ENCODE peak calls at places on chromosome 1, in six cellular contexts. One of them, this sample, is unnamed.

GRCh38 chr1:43373034-43373940 is 5.5 kb upstream of the ELOVL1 start:
- DNase-seq in cardiac fibroblast: peak
- DNase-seq in colonic mucosa: no peak
- DNase-seq in NCI-H1092 treated with DMSO at 0.1 percent for 48 hours: no peak
- DNase-seq in AG04449: no peak
- DNase-seq in LoVo: peak
- DNase-seq in this sample: no peak

GRCh38 chr1:46721204-46721603 is 2.3 kb upstream of the EFCAB14 start:
- DNase-seq in cardiac fibroblast: no peak
- DNase-seq in AG04449: no peak
- DNase-seq in LoVo: no peak
- DNase-seq in NCI-H1092 treated with DMSO at 0.1 percent for 48 hours: no peak
- DNase-seq in colonic mucosa: no peak
- DNase-seq in this sample: no peak

GRCh38 chr1:165507570-165507969 is 36.2 kb upstream of the LRRC52 start:
- DNase-seq in LoVo: no peak
- DNase-seq in NCI-H1092 treated with DMSO at 0.1 percent for 48 hours: no peak
- DNase-seq in cardiac fibroblast: no peak
- DNase-seq in AG04449: no peak
- DNase-seq in colonic mucosa: no peak
- DNase-seq in this sample: no peak

GRCh38 chr1:167695756-167696561 is 25.8 kb upstream of the MPZL1 start:
- DNase-seq in LoVo: no peak
- DNase-seq in colonic mucosa: no peak
- DNase-seq in AG04449: no peak
- DNase-seq in cardiac fibroblast: no peak
- DNase-seq in NCI-H1092 treated with DMSO at 0.1 percent for 48 hours: no peak
- DNase-seq in this sample: no peak

GRCh38 chr1:112528076-112528475 is 19.3 kb downstream of the WNT2B start:
- DNase-seq in AG04449: no peak
- DNase-seq in LoVo: no peak
- DNase-seq in NCI-H1092 treated with DMSO at 0.1 percent for 48 hours: no peak
- DNase-seq in cardiac fibroblast: peak
- DNase-seq in colonic mucosa: no peak
- DNase-seq in this sample: no peak

GRCh38 chr1:226738995-226739695 is at the start of gene ITPKB:
- DNase-seq in AG04449: no peak
- DNase-seq in cardiac fibroblast: peak
- DNase-seq in colonic mucosa: peak
- DNase-seq in LoVo: peak
- DNase-seq in NCI-H1092 treated with DMSO at 0.1 percent for 48 hours: no peak
- DNase-seq in this sample: peak

GRCh38 chr1:91608876-91609275 is 108.2 kb downstream of the CDC7 start:
- DNase-seq in LoVo: peak
- DNase-seq in colonic mucosa: no peak
- DNase-seq in cardiac fibroblast: peak
- DNase-seq in NCI-H1092 treated with DMSO at 0.1 percent for 48 hours: no peak
- DNase-seq in AG04449: peak
- DNase-seq in this sample: no peak

GRCh38 chr1:225655509-225656258 is 2.8 kb upstream of the ENAH start:
- DNase-seq in NCI-H1092 treated with DMSO at 0.1 percent for 48 hours: peak
- DNase-seq in cardiac fibroblast: peak
- DNase-seq in AG04449: peak
- DNase-seq in LoVo: peak
- DNase-seq in colonic mucosa: peak
- DNase-seq in this sample: peak

GRCh38 chr1:33152685-33153432 is 29.0 kb downstream of the TRIM62 start:
- DNase-seq in LoVo: no peak
- DNase-seq in colonic mucosa: no peak
- DNase-seq in cardiac fibroblast: peak
- DNase-seq in AG04449: no peak
- DNase-seq in NCI-H1092 treated with DMSO at 0.1 percent for 48 hours: peak
- DNase-seq in this sample: peak

GRCh38 chr1:200029035-200029623 is 1.6 kb downstream of the NR5A2 start:
- DNase-seq in NCI-H1092 treated with DMSO at 0.1 percent for 48 hours: peak
- DNase-seq in AG04449: no peak
- DNase-seq in cardiac fibroblast: no peak
- DNase-seq in LoVo: peak
- DNase-seq in colonic mucosa: peak
- DNase-seq in this sample: peak

GRCh38 chr1:93411000-93411399 is 36.9 kb upstream of the FNBP1L start:
- DNase-seq in NCI-H1092 treated with DMSO at 0.1 percent for 48 hours: no peak
- DNase-seq in AG04449: no peak
- DNase-seq in cardiac fibroblast: no peak
- DNase-seq in colonic mucosa: no peak
- DNase-seq in LoVo: no peak
- DNase-seq in this sample: no peak

GRCh38 chr1:235898126-235898525 is 31.4 kb upstream of the LYST start:
- DNase-seq in colonic mucosa: no peak
- DNase-seq in NCI-H1092 treated with DMSO at 0.1 percent for 48 hours: no peak
- DNase-seq in cardiac fibroblast: peak
- DNase-seq in LoVo: no peak
- DNase-seq in AG04449: no peak
- DNase-seq in this sample: no peak

GRCh38 chr1:36534711-36535412 is 52.1 kb upstream of the CSF3R start:
- DNase-seq in NCI-H1092 treated with DMSO at 0.1 percent for 48 hours: no peak
- DNase-seq in LoVo: no peak
- DNase-seq in AG04449: no peak
- DNase-seq in cardiac fibroblast: no peak
- DNase-seq in colonic mucosa: no peak
- DNase-seq in this sample: no peak

This sample was measured in OCI-LY7.